ENCODE peak calls at places on chromosomes 12 and 14, in four cellular contexts. X is HepG2, Q is K562, I is SK-N-SH. D is an unnamed sample.

GRCh38 chr12:26810330-26810729 is 22.7 kb downstream of the ITPR2 start:
- DNase-seq in X (no peak), Q (no peak), I (no peak), D (no peak)

GRCh38 chr12:46152456-46152855 is 116.4 kb downstream of the SLC38A1 start:
- DNase-seq in X (no peak), Q (no peak), I (no peak), D (no peak)

GRCh38 chr12:99746538-99746937 is 99.0 kb downstream of the GARIN6 start:
- DNase-seq in X (no peak), Q (no peak), I (no peak), D (no peak)

GRCh38 chr12:121968880-121969279 is 50.5 kb downstream of the CFAP251 start:
- DNase-seq in X (no peak), Q (no peak), I (no peak), D (no peak)

GRCh38 chr14:75334191-75335051 is 55.8 kb downstream of the FOS start:
- DNase-seq in X (no peak), Q (no peak), I (no peak), D (peak)

GRCh38 chr14:105549481-105549880 is 23.1 kb downstream of the TMEM121 start:
- DNase-seq in X (no peak), Q (no peak), I (no peak), D (no peak)

GRCh38 chr14:50312734-50313054 is 570 bp downstream of the DMAC2L start:
- DNase-seq in X (peak), Q (no peak), I (no peak), D (no peak)

GRCh38 chr12:131135311-131135785 is 181.6 kb downstream of the ADGRD1 start:
- DNase-seq in X (no peak), Q (no peak), I (no peak), D (no peak)

GRCh38 chr12:122076743-122077495 is 1.6 kb upstream of the MLXIP start:
- DNase-seq in X (peak), Q (no peak), I (no peak), D (no peak)

GRCh38 chr12:122172262-122172939 is 1.6 kb downstream of the IL31 start:
- DNase-seq in X (no peak), Q (no peak), I (no peak), D (no peak)

DNA sequence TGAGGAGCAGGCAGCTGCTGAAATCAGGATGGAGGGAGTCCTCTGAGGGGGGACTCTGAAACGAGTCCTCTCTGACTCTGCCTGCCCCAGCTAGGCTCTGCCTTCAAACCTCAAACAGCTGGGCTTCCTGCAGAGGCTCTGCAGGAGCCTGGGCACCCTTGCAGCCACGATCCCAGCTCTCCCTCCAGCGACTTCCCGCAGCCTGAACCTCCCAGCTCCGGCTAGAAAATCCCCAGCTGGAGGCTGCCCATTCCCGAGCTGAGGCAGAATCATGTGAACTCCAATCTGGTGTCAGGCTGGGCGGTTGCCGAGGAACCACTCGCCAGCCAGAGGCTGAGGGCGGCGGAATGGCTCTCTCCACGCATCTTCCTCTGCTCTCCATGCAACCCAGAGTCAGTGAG is at the start of gene GPR68:
- DNase-seq in X (no peak), Q (no peak), I (peak), D (no peak)
- TF ChIP-seq MXI1 in X (no peak), Q (no peak), I (no peak), D (no peak)

GRCh38 chr12:67483871-67484554 is 164.5 kb upstream of the DYRK2 start:
- DNase-seq in X (no peak), Q (no peak), I (no peak), D (peak)
- TF ChIP-seq ZBTB33 in X (no peak), Q (no peak), I (no peak), D (no peak)

DNA sequence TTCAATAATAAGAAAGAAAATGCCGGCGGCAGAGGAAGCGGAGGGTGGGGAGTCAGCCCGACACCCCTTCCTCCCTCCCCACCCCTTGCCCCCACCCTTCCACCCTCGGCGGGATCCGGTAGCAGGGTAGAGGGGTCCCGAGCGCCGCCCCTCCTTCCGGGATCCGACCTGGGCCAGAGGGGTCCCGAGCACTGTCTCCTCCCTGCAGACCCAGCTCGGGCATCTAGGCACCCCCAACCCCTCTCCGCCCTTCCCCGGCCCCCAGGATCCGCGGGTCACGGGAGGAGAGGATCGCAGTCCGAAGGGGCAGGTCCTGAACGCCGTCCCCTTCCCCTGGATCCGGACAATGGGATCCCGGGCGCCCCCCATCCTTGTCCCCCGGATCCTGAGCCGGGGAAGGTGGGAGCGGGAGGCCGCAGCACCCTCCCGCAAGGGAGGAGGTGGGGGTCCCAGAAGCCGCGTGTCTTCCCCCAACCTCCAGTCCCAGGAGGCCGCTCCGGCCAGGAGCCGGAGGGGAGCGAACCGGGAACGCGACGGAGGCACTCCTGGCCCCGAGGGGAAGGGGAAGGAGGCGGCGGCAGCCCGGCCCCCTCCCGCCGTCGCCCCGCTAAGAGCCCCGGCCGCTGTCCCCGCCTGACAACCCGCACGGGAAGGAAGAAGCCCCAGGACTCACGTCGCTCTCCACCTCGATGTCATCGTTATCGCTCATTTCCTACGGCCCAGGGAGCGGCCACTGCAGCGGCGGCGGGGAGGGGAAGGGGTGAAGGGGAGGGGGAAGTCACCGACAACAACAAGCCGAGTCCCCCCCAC is 481 bp downstream of the MAX start:
- DNase-seq in X (no peak), Q (no peak), I (peak), D (no peak)
- TF ChIP-seq MXI1 in X (no peak), Q (no peak), I (no peak), D (peak)

DNA sequence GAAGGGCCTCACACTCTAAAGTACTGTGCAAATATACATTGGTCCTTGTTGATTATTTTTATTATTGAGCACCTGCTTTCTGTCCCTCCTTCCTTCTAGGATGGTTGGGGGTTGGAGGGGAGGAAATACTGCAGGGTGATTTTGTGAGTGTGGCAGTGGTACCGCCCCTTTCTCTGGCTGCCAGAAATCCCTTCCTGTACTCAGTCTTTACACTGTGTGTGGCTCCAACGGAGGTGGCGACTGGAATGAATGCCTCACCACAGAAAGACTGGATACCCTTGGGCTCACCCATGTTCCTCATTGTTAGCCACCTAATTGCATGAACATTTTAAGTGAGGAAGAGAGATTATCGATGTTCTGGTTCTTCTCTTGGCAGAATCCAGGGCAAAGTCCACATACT is 272.0 kb upstream of the E2F7 start:
- DNase-seq in X (no peak), Q (no peak), I (no peak), D (no peak)
- TF ChIP-seq ZBTB33 in X (no peak), Q (no peak), I (no peak), D (no peak)

GRCh38 chr12:126189856-126190255 is 1124.6 kb downstream of the AACS start:
- DNase-seq in X (no peak), Q (no peak), I (no peak), D (no peak)
- TF ChIP-seq MXI1 in X (no peak), Q (no peak), I (no peak), D (no peak)

DNA sequence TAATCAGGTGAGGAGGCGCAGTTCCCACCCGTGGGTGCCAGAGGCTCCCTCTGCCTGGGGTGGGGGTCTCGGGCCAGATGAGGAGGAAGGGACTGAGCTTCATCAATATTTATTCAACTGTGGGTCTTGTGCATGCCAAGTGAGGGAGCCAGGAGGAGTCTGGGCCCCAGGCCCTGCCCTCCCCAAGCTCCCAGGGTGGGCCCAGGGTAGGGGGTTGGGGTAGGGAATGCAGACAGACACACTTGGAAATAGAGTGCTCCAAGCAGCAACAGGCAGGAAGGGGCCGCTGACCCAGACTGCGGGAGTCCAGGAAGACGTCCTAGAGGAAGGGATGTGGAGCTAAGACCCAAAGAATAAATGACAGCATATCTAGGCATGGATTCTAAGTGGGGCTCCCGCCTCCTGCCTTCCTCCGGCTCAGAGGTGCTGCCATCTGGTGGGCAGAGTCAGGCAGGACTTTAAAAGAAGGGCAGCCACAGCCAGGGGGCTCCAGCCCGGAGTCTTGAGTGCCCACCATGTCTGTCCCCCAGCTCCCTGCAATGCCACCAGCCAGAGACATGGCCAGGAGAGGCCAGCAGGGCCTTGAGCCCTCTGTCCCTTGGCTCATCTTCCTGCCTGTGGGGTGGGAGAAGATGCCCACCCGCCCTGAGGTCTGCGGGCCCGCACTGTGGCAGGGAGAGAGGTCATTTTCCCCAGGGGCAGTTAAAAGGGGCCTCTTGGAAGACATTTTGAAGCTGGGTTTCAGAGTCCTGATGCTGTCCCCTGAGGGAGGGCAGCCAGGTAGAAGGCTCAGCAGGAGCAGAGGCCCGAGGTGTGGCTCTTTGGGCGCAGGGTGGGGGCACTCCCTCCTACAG is 70.1 kb downstream of the PHETA1 start:
- DNase-seq in X (peak), Q (peak), I (peak), D (no peak)
- TF ChIP-seq ZBTB33 in X (no peak), Q (no peak), I (no peak), D (no peak)

GRCh38 chr14:101181717-101182313 is 278.3 kb upstream of the RTL1 start:
- DNase-seq in X (no peak), Q (no peak), I (no peak), D (no peak)
- TF ChIP-seq MXI1 in X (no peak), Q (no peak), I (no peak), D (no peak)

DNA sequence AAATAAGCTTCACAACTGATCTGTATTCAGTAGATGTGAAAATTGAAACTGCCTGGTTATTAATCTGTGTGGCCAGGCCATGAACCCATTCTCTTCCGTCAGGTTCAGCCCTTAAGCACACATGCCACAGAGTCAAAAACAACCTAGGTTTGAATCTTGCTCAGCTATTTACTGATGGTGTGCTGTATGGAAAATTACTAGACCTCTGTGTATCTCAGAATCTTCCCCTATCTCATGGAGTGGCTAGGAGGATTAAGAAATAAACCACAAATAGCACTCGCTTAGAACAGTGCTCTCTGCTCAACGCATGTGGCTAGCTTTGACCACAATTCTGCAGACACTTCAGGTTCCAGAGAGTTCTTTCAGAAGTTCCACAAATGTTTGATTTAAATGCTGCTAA is 240.7 kb upstream of the PLEKHG7 start:
- DNase-seq in X (peak), Q (no peak), I (no peak), D (peak)
- TF ChIP-seq ZBTB33 in X (no peak), Q (no peak), I (no peak), D (no peak)

DNA sequence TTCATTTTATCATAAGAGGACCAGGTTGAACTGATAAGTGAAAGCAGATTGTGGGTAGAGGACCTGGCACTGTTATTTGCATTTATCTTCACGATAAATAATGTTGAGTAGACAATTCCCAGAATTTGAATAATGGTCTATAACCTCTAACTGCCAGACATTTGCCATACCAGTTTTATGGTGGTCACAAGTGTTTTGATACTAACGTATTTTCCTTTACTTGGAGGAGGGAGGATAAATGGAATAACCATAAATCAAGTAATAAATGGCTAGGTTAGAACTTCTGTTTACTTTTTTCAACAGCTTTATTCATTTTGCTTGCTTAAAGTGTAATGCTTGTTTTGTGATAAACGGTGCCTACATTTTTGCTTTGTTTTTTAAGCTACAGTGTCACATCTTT is 9.5 kb downstream of the PAX9 start:
- DNase-seq in X (no peak), Q (no peak), I (no peak), D (no peak)
- TF ChIP-seq MXI1 in X (no peak), Q (no peak), I (no peak), D (no peak)

DNA sequence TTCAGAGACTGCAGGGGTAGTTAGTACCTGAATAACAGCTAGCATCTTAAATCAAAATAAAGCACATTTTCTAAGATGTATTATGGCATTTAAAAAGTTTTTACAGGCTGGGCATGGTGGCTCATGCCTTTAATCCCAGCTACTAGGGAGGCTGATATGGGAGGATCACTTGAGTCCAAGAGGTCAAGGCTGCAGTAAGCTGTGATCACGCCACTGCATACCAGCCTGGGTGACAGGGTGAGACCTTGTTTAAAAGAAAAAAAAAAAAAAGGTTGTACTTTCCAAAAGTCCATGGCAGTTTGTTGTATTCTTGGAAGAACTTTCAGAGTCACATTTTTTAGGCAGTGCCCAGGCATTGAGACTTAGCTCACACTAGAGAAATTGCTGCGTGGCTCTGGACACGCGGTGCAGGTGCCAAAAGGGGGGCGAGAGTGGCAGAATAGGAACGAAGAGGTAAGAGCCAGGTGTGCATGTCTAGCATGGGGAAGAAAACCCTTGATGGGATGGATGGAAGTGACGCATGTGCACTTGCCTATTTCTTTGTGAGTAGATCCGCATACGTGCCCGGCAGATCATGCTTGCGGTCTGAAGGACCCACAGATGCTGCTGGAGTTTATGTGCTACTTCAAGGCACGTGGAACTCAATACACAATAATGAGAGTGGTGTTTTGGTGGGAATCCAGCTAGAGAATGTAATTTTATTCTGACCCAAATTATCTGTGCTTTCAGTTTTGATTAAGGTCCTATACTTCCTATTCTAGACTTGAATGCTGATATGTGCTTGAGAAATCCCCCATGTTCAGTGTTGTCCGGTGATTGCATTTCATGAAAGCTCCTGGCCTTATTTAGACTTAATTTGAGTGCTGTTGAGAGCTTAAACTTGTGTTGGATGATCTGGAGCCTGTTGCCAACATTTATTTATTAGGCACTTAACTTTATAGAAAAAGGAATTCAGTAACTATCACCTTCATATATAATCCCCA is 11.9 kb downstream of the ANKRD13A start:
- DNase-seq in X (peak), Q (no peak), I (no peak), D (peak)
- TF ChIP-seq ZBTB33 in X (no peak), Q (no peak), I (no peak), D (no peak)

D was measured in GM12878.